ENCODE peak calls at places on chromosomes 5 and 9, in five cellular contexts. J is IMR-90, Z is K562, L is heart left ventricle, V is heart right ventricle. U is an unnamed sample.
A peak's percentile ranks its signal among the peaks of the same experiment; 100 is the strongest.

GRCh38 chr5:177370488-177371119 is 12.9 kb downstream of the RGS14 start:
- DNase-seq in J (peak; percentile 82), Z (peak; percentile 90), L (peak; percentile 85), V (peak; percentile 72), U (peak; percentile 88)

GRCh38 chr5:76958976-76959767 is 6.3 kb downstream of the CRHBP start:
- DNase-seq in J (peak; percentile 70), Z (peak; percentile 42), L (no peak), V (no peak), U (no peak)

GRCh38 chr9:127396808-127397721 is at the start of gene SLC2A8:
- DNase-seq in J (peak; percentile 99), Z (peak; percentile 99), L (peak; percentile 98), V (peak; percentile 99), U (peak; percentile 96)

GRCh38 chr5:139222346-139222745 is 24.2 kb upstream of the SIL1 start:
- DNase-seq in J (no peak), Z (no peak), L (no peak), V (no peak), U (no peak)

GRCh38 chr9:75574569-75574968 is 315.9 kb upstream of the PCSK5 start:
- DNase-seq in J (no peak), Z (no peak), L (no peak), V (no peak), U (no peak)

GRCh38 chr5:133753856-133754255 is 141.5 kb upstream of the FSTL4 start:
- DNase-seq in J (no peak), Z (no peak), L (no peak), V (no peak), U (no peak)

GRCh38 chr5:170660531-170660930 is 123.0 kb upstream of the GABRP start:
- DNase-seq in J (no peak), Z (no peak), L (no peak), V (no peak), U (no peak)

GRCh38 chr5:151523335-151523734 is 67.8 kb downstream of the FAT2 start:
- DNase-seq in J (peak; percentile 55), Z (peak; percentile 55), L (no peak), V (no peak), U (no peak)

GRCh38 chr5:120388016-120388781 is 75.9 kb upstream of the PRR16 start:
- DNase-seq in J (peak; percentile 95), Z (no peak), L (no peak), V (no peak), U (no peak)

GRCh38 chr5:153523196-153523595 is 32.7 kb downstream of the GRIA1 start:
- DNase-seq in J (peak; percentile 51), Z (no peak), L (no peak), V (no peak), U (no peak)

GRCh38 chr9:22278426-22278825 is 168.2 kb upstream of the DMRTA1 start:
- DNase-seq in J (no peak), Z (no peak), L (no peak), V (no peak), U (no peak)

GRCh38 chr5:52809884-52810283 is 22.2 kb downstream of the ITGA1 start:
- DNase-seq in J (peak; percentile 62), Z (no peak), L (no peak), V (no peak), U (no peak)

GRCh38 chr9:14086495-14086894 is 227.4 kb downstream of the NFIB start:
- DNase-seq in J (no peak), Z (no peak), L (no peak), V (no peak), U (no peak)

GRCh38 chr9:34125681-34126206 is 754 bp downstream of the DCAF12 start:
- DNase-seq in J (peak; percentile 41), Z (peak; percentile 18), L (no peak), V (no peak), U (no peak)

DNA sequence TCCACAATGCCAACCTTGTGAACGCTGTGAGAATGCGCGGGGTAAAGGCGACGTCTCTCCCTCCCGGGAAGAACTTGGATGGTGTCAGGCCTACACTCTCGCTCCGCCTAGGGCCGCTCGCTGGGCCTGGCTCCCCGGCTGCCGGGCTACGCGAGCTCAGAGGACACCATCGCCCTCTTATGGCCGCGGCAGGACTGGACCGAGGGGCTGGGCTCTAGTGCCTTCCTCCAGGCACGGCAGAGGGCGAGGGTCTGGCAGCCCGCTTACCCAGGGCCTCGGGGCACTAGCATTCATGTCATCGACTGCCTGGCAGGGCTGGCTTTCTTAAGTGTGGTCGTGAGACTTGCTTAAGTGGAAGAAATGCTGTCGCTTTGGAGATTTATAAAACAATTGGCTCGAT is 1.2 kb upstream of the EXOSC2 start:
- DNase-seq in J (no peak), Z (no peak), L (no peak), V (no peak), U (no peak)
- TF ChIP-seq CTCF in J (peak; percentile 6), Z (no peak), L (peak; percentile 28), V (peak; percentile 48), U (no peak)

GRCh38 chr5:75362474-75362975 is 25.5 kb downstream of the HMGCR start:
- DNase-seq in J (no peak), Z (no peak), L (no peak), V (no peak), U (no peak)
- H3K27ac ChIP-seq in J (no peak overlapping the region), Z (no peak overlapping the region), L (no peak overlapping the region), V (no peak overlapping the region), U (no peak overlapping the region)

GRCh38 chr5:72137826-72138409 is 30.6 kb downstream of the MAP1B start:
- DNase-seq in J (no peak), Z (peak; percentile 26), L (no peak), V (no peak), U (no peak)
- H3K36me3 ChIP-seq in J (peaks cover 4% of the 10 kb centered on the region), Z (peaks cover 4% of the 10 kb centered on the region), L (peaks cover 4% of the 10 kb centered on the region), V (no peaks in the 10 kb centered on the region), U (no peaks in the 10 kb centered on the region)

GRCh38 chr9:120291050-120291449 is 288.9 kb downstream of the CDK5RAP2 start:
- DNase-seq in J (no peak), Z (no peak), L (no peak), V (no peak), U (no peak)

GRCh38 chr9:120289091-120289490 is 290.9 kb downstream of the CDK5RAP2 start:
- DNase-seq in J (no peak), Z (no peak), L (no peak), V (no peak), U (no peak)

GRCh38 chr9:120284796-120285195 is 295.2 kb downstream of the CDK5RAP2 start:
- DNase-seq in J (no peak), Z (no peak), L (no peak), V (no peak), U (no peak)

GRCh38 chr9:120289990-120290925 is 289.7 kb downstream of the CDK5RAP2 start:
- DNase-seq in J (no peak), Z (no peak), L (no peak), V (no peak), U (no peak)

DNA sequence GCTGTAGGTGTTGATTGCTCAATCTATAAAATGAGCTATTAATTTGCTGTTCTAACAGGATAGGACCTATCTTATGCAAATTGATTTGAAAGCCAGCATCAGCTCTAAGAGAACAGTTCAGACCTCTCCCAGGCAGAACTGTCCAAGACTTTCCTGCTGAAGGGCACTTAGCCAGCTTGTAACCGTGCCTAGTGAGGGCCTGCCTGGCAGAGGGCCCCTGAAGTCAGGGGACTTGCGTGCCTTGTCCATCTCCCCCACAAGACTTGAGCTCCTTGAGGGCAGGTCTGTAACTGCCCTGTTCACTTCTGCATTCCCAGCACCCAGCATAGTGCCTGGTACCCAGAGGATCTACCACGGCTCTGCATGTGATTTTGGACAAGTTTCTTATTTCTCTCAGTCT is 293.4 kb downstream of the CDK5RAP2 start:
- DNase-seq in J (no peak), Z (no peak), L (no peak), V (no peak), U (no peak)
- TF ChIP-seq CTCF in J (no peak), Z (no peak), L (no peak), V (no peak), U (no peak)

GRCh38 chr9:130933114-130934046 is 5.7 kb downstream of the FIBCD1 start:
- DNase-seq in J (peak; percentile 84), Z (peak; percentile 70), L (no peak), V (no peak), U (no peak)
- H3K27ac ChIP-seq in J (peak overlapping the region; percentile 88), Z (no peak overlapping the region), L (peak overlapping the region; percentile 60), V (peak overlapping the region; percentile 80), U (no peak overlapping the region)

DNA sequence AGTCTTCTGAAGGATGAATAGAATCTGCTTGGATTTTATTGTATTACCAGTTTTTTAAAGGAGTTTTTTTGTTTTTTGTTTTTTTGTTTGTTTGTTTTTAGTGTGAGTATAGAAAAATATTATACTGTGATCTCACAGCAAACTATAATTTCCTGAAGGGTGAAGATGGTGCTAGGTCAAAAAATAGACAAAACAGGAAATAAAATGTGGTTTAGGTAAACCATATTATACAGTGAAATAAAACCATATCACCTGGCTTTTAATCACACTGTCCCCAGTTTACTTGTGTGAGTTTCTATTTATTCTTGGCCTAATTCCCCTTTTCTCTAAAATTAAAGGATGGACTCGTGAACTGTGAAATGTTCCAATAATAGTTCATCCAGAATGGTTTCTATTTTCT is 841.3 kb upstream of the CTNND2 start:
- DNase-seq in J (no peak), Z (no peak), L (no peak), V (no peak), U (no peak)
- H3K36me3 ChIP-seq in J (no peaks in the 10 kb centered on the region), Z (no peaks in the 10 kb centered on the region), L (no peaks in the 10 kb centered on the region), V (no peaks in the 10 kb centered on the region), U (no peaks in the 10 kb centered on the region)

GRCh38 chr5:171750316-171750788 is 35.3 kb upstream of the SMIM23 start:
- DNase-seq in J (peak; percentile 7), Z (no peak), L (peak; percentile 75), V (peak; percentile 44), U (no peak)
- TF ChIP-seq CTCF in J (no peak), Z (peak; percentile 30), L (peak; percentile 32), V (peak; percentile 39), U (no peak)

GRCh38 chr5:147216552-147217154 is 18.2 kb upstream of the STK32A start:
- DNase-seq in J (no peak), Z (no peak), L (no peak), V (no peak), U (no peak)
- H3K27ac ChIP-seq in J (no peak overlapping the region), Z (no peak overlapping the region), L (no peak overlapping the region), V (no peak overlapping the region), U (no peak overlapping the region)

GRCh38 chr5:96772542-96772941 is 35.2 kb downstream of the ERAP1 start:
- DNase-seq in J (no peak), Z (no peak), L (no peak), V (no peak), U (no peak)
- H3K36me3 ChIP-seq in J (peaks cover 29% of the 10 kb centered on the region), Z (peaks cover 89% of the 10 kb centered on the region), L (peaks cover 100% of the 10 kb centered on the region), V (peaks cover 62% of the 10 kb centered on the region), U (peaks cover 100% of the 10 kb centered on the region)

GRCh38 chr9:128881884-128882676 is at the start of the genes KYAT1 and LRRC8A:
- DNase-seq in J (peak; percentile 93), Z (peak; percentile 93), L (peak; percentile 99), V (peak; percentile 98), U (peak; percentile 100)
- TF ChIP-seq CTCF in J (peak; percentile 17), Z (peak; percentile 32), L (no peak), V (peak; percentile 39), U (no peak)